ENCODE peak calls at places on chromosomes 16 and 17, in five cellular contexts. K is AG10803, P is heart right ventricle, I is tibial nerve, N is RWPE1. S is an unnamed sample.

GRCh38 chr16:67396159-67396774 is 3.0 kb upstream of the TPPP3 start:
- DNase-seq in N (peak; percentile 87), K (peak; percentile 81), I (peak; percentile 58), P (peak; percentile 92), S (peak; percentile 55)

GRCh38 chr17:76556759-76557367 is 17.0 kb downstream of the PRCD start:
- DNase-seq in K (peak; percentile 55), I (no peak), P (no peak), N (no peak), S (peak; percentile 52)

GRCh38 chr17:76240461-76241204 is at the start of gene RNF157:
- DNase-seq in I (no peak), K (no peak), N (peak; percentile 46), P (peak; percentile 32), S (peak; percentile 33)

GRCh38 chr17:36825956-36826350 is 111.3 kb upstream of the LHX1 start:
- DNase-seq in N (no peak), I (no peak), P (no peak), K (no peak), S (no peak)

GRCh38 chr16:4624827-4625616 is 396 bp downstream of the MGRN1 start:
- DNase-seq in N (peak; percentile 66), K (peak; percentile 72), P (peak; percentile 62), I (peak; percentile 53), S (peak; percentile 48)

GRCh38 chr16:6018848-6019489 is 921.4 kb upstream of the EEF2KMT start:
- DNase-seq in P (no peak), K (no peak), N (no peak), I (no peak), S (no peak)

GRCh38 chr17:27530791-27531391 is 74.6 kb downstream of the KSR1 start:
- DNase-seq in I (no peak), P (no peak), K (peak; percentile 39), N (no peak), S (no peak)

GRCh38 chr16:325375-326155 is 27.0 kb downstream of the AXIN1 start:
- DNase-seq in I (no peak), P (no peak), K (no peak), N (no peak), S (no peak)

GRCh38 chr17:21090889-21091618 is 35.7 kb upstream of the DHRS7B start:
- DNase-seq in K (no peak), I (no peak), P (no peak), N (no peak), S (no peak)

GRCh38 chr17:62876664-62877411 is 68.7 kb upstream of the MARCHF10 start:
- DNase-seq in P (no peak), K (peak; percentile 31), I (no peak), N (peak; percentile 60), S (no peak)

GRCh38 chr17:48494335-48494734 is 36.5 kb downstream of the HOXB1 start:
- DNase-seq in K (peak; percentile 69), N (no peak), I (no peak), P (no peak), S (no peak)

GRCh38 chr17:27320222-27320560 is 26.3 kb downstream of the WSB1 start:
- DNase-seq in K (no peak), P (no peak), N (no peak), I (no peak), S (no peak)

GRCh38 chr17:20266806-20267458 is 200.4 kb downstream of the LGALS9B start:
- DNase-seq in P (no peak), N (peak; percentile 57), I (no peak), K (peak; percentile 41), S (no peak)

GRCh38 chr16:30692381-30693074 is 6.4 kb upstream of the SRCAP start:
- DNase-seq in K (no peak), P (no peak), N (no peak), I (no peak), S (no peak)

GRCh38 chr17:12070561-12070960 is 49.9 kb downstream of the MAP2K4 start:
- DNase-seq in N (no peak), I (no peak), P (no peak), K (peak; percentile 73), S (no peak)

GRCh38 chr17:43900183-43900857 is 7.0 kb downstream of the MPP2 start:
- DNase-seq in I (peak; percentile 75), K (peak; percentile 66), N (peak; percentile 97), P (peak; percentile 89), S (peak; percentile 92)

GRCh38 chr17:9763643-9764042 is 27.7 kb downstream of the DHRS7C start:
- DNase-seq in P (no peak), I (no peak), K (no peak), N (no peak), S (no peak)

GRCh38 chr16:24036614-24037013 is 200.8 kb downstream of the PRKCB start:
- DNase-seq in P (peak; percentile 23), K (peak; percentile 40), I (peak; percentile 17), N (peak; percentile 76), S (peak; percentile 50)

GRCh38 chr16:83947642-83948234 is 5.3 kb upstream of the OSGIN1 start:
- DNase-seq in N (no peak), K (no peak), I (no peak), P (no peak), S (no peak)
- TF ChIP-seq CTCF in N (no peak), K (no peak), I (no peak), P (no peak), S (no peak)

DNA sequence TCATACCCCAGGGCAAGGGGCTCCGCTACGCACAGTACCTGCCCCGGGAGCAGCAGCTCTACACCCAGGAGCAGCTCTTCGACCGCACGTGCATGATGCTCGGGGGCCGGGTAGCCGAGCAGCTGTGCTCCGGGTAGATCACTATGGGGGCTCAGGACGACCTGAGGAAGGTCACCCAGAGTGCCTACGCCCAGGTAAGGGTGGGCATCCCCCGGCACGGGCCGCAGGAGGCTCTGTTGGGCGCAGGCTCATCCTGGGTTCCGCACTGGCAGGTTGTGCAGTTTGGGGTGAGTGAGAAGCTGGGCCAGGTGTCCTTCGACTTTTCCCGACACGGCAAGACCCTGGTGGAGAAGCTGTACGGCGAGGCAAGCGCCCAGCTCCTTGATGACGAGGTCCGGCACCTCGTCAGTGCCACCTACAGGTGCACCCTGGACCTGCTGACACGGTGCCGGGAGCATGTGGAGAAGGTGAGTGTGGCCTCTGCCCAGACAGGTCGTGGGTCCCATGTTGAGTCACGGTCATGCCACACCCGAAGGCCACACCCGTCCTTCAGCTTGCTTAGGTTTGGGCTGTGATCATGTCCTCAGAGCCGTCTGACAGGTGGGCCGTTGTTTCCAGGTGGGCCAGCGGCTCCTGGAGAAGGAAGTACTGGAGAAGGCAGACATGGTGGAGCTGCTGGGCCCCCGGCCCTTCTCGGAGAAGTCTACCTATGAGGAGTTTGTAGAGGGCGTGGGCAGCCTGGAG is 19.3 kb downstream of the DBNDD1 start:
- DNase-seq in I (no peak), P (no peak), K (no peak), N (no peak), S (no peak)
- TF ChIP-seq CTCF in I (no peak), P (no peak), K (no peak), N (no peak), S (peak; percentile 31)

GRCh38 chr16:85704900-85705846 is 16.4 kb upstream of the GINS2 start:
- DNase-seq in K (no peak), I (no peak), P (no peak), N (no peak), S (no peak)
- TF ChIP-seq CTCF in K (no peak), I (no peak), P (no peak), N (no peak), S (no peak)

DNA sequence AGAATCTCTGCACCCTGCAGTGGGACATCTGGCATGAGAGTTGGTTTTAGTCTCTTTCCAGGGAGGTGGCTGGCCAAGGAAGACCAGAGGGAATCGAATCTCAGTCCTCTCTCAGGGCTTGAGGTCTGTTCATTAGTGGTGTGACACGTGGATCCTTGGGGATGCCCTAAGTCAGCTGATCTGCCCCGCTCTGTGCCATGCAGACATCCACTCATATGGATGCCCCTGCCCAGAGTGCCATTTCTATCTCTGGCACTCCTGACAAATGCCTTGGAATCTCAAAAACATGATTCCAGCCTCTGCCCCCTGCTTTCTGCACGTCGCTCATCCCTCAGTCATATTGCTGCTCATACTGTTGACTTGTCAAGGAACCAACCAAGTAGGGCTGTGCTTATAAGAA is 38.8 kb downstream of the WSCD1 start:
- DNase-seq in I (no peak), P (no peak), K (no peak), N (no peak), S (no peak)
- TF ChIP-seq CTCF in I (no peak), P (no peak), K (no peak), N (no peak), S (no peak)

GRCh38 chr16:74887084-74887483 is 97.8 kb downstream of the WDR59 start:
- DNase-seq in K (no peak), I (no peak), P (no peak), N (no peak), S (no peak)

GRCh38 chr16:74888888-74889287 is 96.0 kb downstream of the WDR59 start:
- DNase-seq in N (no peak), I (no peak), P (no peak), K (no peak), S (no peak)

GRCh38 chr16:74892574-74893461 is 92.1 kb downstream of the WDR59 start:
- DNase-seq in P (no peak), K (no peak), I (no peak), N (no peak), S (no peak)

DNA sequence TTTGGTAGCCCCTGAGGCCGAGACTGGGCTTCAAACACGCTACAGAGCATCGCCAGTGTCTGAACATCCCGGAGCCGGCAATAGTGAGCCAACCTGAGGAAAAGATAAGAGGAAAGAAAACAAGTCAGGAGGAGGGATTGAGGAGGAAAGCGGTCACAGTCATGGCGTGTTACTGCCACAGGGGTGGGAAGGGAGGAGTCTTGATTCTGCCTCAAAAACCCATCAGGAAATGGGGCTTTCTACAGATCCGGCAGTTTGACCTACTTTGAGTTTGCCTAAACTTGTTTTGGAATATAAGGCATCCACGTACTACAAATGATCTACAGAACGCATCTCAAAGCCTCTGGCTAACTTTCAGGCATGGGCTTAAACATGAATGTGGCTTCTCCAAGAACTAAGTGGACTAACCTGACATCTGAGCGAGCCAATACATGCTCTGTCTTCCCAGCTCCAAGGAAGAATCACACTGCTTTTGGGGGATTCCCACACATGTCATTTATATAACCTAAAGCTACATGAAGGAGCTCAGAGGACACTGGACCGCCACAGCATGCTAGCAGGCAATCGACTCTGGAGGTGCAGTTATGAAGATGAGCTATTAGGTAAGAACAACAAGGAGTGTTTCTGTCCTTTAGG is 96.6 kb downstream of the WDR59 start:
- DNase-seq in I (no peak), N (no peak), K (no peak), P (no peak), S (no peak)
- TF ChIP-seq CTCF in I (no peak), N (no peak), K (no peak), P (no peak), S (no peak)

GRCh38 chr16:48914070-48914469 is 304.1 kb upstream of the N4BP1 start:
- DNase-seq in I (no peak), P (no peak), N (no peak), K (no peak), S (no peak)

GRCh38 chr16:48912360-48912759 is 302.4 kb upstream of the N4BP1 start:
- DNase-seq in I (no peak), N (no peak), P (no peak), K (no peak), S (no peak)

GRCh38 chr16:48913384-48913783 is 303.4 kb upstream of the N4BP1 start:
- DNase-seq in I (no peak), P (no peak), N (no peak), K (no peak), S (no peak)

GRCh38 chr16:48910214-48910613 is 300.2 kb upstream of the N4BP1 start:
- DNase-seq in I (no peak), N (no peak), P (no peak), K (no peak), S (no peak)

GRCh38 chr16:48911700-48912099 is 301.7 kb upstream of the N4BP1 start:
- DNase-seq in K (peak; percentile 5), I (no peak), P (no peak), N (no peak), S (no peak)
- TF ChIP-seq CTCF in K (peak; percentile 30), I (no peak), P (peak; percentile 40), N (no peak), S (no peak)

S was measured in mesothelial cell of epicardium.